ENCODE peak calls at places on chromosomes 11 and 22, in four cellular contexts. T, M, I and F are unnamed samples.

GRCh38 chr11:94623120-94623735 is 56.1 kb downstream of the PIWIL4 start:
- DNase-seq in T (no peak), M (no peak), I (peak), F (no peak)

GRCh38 chr11:88202498-88202897 is 27.3 kb upstream of the RAB38 start:
- DNase-seq in T (no peak), M (no peak), I (no peak), F (no peak)

GRCh38 chr11:112223125-112223524 is 3.1 kb upstream of the PTS start:
- DNase-seq in T (no peak), M (no peak), I (no peak), F (no peak)

GRCh38 chr22:50507991-50508884 is at the start of gene NCAPH2:
- DNase-seq in T (peak), M (peak), I (peak), F (peak)

GRCh38 chr11:88206746-88207145 is 31.5 kb upstream of the RAB38 start:
- DNase-seq in T (no peak), M (no peak), I (no peak), F (no peak)

GRCh38 chr22:49078076-49078710 is 749.5 kb downstream of the BRD1 start:
- DNase-seq in T (no peak), M (peak), I (no peak), F (no peak)

GRCh38 chr11:88012456-88012855 is 162.8 kb downstream of the RAB38 start:
- DNase-seq in T (no peak), M (no peak), I (no peak), F (no peak)

GRCh38 chr22:47283616-47284270 is 521.3 kb downstream of the TBC1D22A start:
- DNase-seq in T (no peak), M (peak), I (peak), F (no peak)

GRCh38 chr22:23215294-23216204 is 35.2 kb downstream of the BCR start:
- DNase-seq in T (no peak), M (no peak), I (no peak), F (no peak)

GRCh38 chr22:44782286-44782830 is 30.0 kb downstream of the ARHGAP8 start:
- DNase-seq in T (no peak), M (no peak), I (no peak), F (no peak)
- H3K27ac ChIP-seq in T (no peak), M (no peak), I (no peak), F (no peak)

DNA sequence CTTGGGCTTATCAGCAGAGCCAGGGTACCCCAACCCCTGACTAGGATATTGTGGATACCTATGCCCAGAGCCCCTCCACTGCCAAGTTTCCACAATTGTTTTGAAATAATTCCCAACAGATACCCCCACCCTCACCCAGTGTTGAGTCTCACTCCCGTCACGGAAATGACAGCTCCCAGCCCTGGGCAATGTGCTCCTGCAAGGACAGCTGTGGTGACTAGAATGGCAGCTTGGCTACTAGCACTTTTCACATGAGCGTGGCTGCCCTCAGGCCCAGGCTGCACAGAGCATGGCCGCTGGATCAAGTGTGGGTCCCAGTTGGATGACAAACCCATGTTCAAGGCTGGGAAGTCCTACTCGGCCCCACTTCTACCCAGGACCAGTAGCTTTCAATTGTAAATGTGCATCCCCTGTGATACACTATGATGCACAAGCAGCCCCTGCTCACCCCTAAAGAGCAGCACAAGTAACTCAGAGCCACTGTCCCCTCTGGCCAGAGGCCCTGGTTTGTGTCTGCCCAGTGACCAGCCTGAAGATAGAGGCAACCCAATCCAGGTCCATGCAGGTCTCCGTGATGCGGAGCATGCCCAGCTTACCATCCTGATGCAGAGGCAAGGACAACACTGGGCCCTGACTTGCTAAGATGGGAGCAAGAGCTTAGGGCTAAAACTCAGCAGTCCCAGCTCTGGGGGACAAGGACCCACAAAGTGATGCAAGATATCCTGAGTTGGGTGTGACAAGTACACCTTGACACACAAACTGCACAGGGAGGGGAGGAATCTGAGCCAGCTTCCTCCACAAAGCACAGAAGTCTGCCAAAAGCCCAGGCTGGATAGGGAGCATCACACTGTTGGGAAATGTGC is 13.2 kb downstream of the KCNQ1OT1 start:
- DNase-seq in T (no peak), M (peak), I (no peak), F (no peak)
- H3K27ac ChIP-seq in T (no peak), M (no peak), I (no peak), F (no peak)

DNA sequence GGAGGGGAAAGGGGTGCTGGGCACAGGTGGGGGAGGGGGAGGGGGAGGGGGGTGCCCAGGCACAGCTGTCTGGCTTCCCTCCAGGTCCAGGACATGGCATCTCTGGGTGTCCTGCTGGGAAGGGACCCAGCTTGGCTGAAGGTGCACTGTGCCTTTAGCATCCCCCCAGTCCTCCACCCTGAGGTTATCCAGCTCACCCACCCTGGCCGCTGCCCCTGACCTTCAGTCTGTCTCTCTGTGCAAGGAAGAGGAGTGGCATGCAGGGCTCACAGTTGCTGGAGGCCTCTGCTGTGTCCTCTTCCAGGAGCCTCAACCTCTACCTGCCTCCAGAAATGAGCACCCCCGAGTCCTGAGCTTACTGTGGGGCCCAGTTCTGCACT is 9.4 kb upstream of the CTSD start:
- DNase-seq in T (no peak), M (peak), I (no peak), F (no peak)
- H3K27ac ChIP-seq in T (no peak), M (no peak), I (no peak), F (no peak)

GRCh38 chr22:36384766-36385400 is 2.9 kb downstream of the MYH9 start:
- DNase-seq in T (no peak), M (no peak), I (peak), F (no peak)

GRCh38 chr22:36381513-36382079 is 6.2 kb downstream of the MYH9 start:
- DNase-seq in T (no peak), M (no peak), I (no peak), F (no peak)

GRCh38 chr22:36386351-36386899 is 1.3 kb downstream of the MYH9 start:
- DNase-seq in T (peak), M (peak), I (no peak), F (no peak)

GRCh38 chr22:36385491-36386350 is 2.0 kb downstream of the MYH9 start:
- DNase-seq in T (no peak), M (peak), I (no peak), F (no peak)

DNA sequence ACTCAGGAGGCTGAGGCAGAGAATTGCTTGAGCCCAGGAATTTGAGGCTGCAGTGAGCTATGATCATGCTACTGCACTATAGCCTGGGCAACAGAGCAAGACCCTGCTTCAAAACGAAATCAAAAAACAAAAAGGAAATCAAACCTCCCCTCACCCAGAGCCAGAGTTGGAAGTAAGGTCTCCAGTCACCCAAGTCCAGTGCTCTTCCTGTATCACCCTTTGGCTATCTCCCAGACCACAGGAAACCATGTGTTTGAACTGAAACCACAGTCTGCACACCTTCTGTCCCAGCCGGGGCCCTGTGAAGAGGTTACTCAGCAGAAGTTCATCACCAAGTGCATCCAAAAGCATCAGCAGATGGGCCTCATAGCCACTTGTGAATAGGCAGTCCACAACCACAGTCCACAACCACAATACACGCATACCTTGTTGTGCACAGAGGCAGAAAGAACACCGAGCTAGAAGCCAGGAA is 4.6 kb downstream of the MYH9 start:
- DNase-seq in T (no peak), M (no peak), I (no peak), F (no peak)
- H3K27ac ChIP-seq in T (no peak), M (peak), I (peak), F (no peak)